ENCODE peak calls at places on chromosomes 7 and 10, in ten cellular contexts. T is amygdala; M is ureter; R is B cell; H is activated CD4-positive, alpha-beta T cell treated with anti-CD3 and anti-CD28 coated beads, Interleukin-2, amount 10 ng/mL, durations not matched to agents 7 days and 5 days; Y is Peyer's patch; K is activated T-cell treated with anti-CD3 and anti-CD28 coated beads for 1 hour; E is GM23338; X is K562; L is mesothelial cell of epicardium. O is an unnamed sample.

GRCh38 chr7:36538126-36538525 is 148.5 kb downstream of the ANLN start:
- DNase-seq in H (no peak), R (no peak), E (no peak), T (no peak), X (no peak), M (no peak), Y (no peak), L (no peak), K (no peak), O (no peak)

GRCh38 chr7:141550694-141551079 is 523 bp upstream of the AGK start:
- DNase-seq in R (peak; percentile 21), T (no peak), Y (no peak), K (no peak), M (peak; percentile 41), E (peak; percentile 28), H (no peak), X (no peak), L (peak; percentile 45), O (peak; percentile 19)

GRCh38 chr7:91620827-91621226 is 259.7 kb downstream of the MTERF1 start:
- DNase-seq in H (no peak), L (no peak), Y (no peak), E (no peak), K (no peak), T (no peak), R (no peak), M (no peak), X (no peak), O (no peak)

GRCh38 chr10:72418679-72419078 is 64.0 kb upstream of the DNAJB12 start:
- DNase-seq in Y (no peak), K (no peak), R (no peak), H (no peak), X (no peak), L (no peak), T (no peak), M (no peak), E (no peak), O (no peak)

GRCh38 chr10:92492748-92493240 is 81.1 kb downstream of the IDE start:
- DNase-seq in R (no peak), H (no peak), Y (no peak), T (no peak), X (no peak), M (no peak), K (no peak), E (no peak), L (no peak), O (no peak)

GRCh38 chr7:22945584-22945983 is 68.3 kb downstream of the HYCC1 start:
- DNase-seq in H (no peak), E (peak; percentile 27), T (no peak), R (no peak), Y (no peak), X (no peak), L (no peak), K (no peak), M (no peak), O (no peak)

GRCh38 chr7:79652619-79653018 is 199.2 kb upstream of the MAGI2 start:
- DNase-seq in K (no peak), X (no peak), H (no peak), T (no peak), L (no peak), M (no peak), E (no peak), R (no peak), Y (no peak), O (no peak)

GRCh38 chr7:130912086-130912909 is 178.3 kb upstream of the KLF14 start:
- DNase-seq in T (no peak), K (no peak), R (no peak), E (no peak), X (no peak), M (no peak), H (no peak), L (no peak), Y (no peak), O (no peak)

GRCh38 chr7:4931932-4932331 is 27.1 kb downstream of the MMD2 start:
- DNase-seq in X (peak; percentile 7), K (no peak), M (no peak), E (peak; percentile 72), Y (no peak), L (peak; percentile 40), T (peak; percentile 42), H (peak; percentile 10), R (no peak), O (peak; percentile 69)

GRCh38 chr10:43781480-43782361 is 133.0 kb upstream of the ZNF32 start:
- DNase-seq in H (peak; percentile 13), Y (no peak), X (peak; percentile 2), M (no peak), L (no peak), R (no peak), T (no peak), K (no peak), E (no peak), O (no peak)

GRCh38 chr7:4612237-4612636 is 69.9 kb upstream of the FOXK1 start:
- DNase-seq in T (no peak), M (no peak), Y (no peak), E (no peak), H (no peak), K (no peak), R (no peak), X (no peak), L (no peak), O (no peak)

GRCh38 chr7:36165059-36165458 is 12.0 kb downstream of the EEPD1 start:
- DNase-seq in X (no peak), R (no peak), M (no peak), T (no peak), K (no peak), H (no peak), E (no peak), Y (no peak), L (no peak), O (no peak)

GRCh38 chr10:89466599-89467035 is 52.2 kb downstream of the IFIT5 start:
- DNase-seq in Y (no peak), M (no peak), X (no peak), E (peak; percentile 48), K (no peak), H (no peak), R (no peak), T (no peak), L (peak; percentile 41), O (peak; percentile 50)

GRCh38 chr7:55966851-55967250 is 2.5 kb downstream of the NIPSNAP2 start:
- DNase-seq in R (no peak), M (no peak), H (no peak), T (no peak), X (no peak), E (no peak), L (no peak), Y (no peak), K (no peak), O (no peak)

GRCh38 chr7:156836443-156836842 is 56.5 kb downstream of the LMBR1 start:
- DNase-seq in H (no peak), E (no peak), R (no peak), K (no peak), M (no peak), T (no peak), Y (no peak), X (no peak), L (no peak), O (no peak)

GRCh38 chr10:132546567-132547420 is 9.2 kb downstream of the INPP5A start:
- DNase-seq in R (peak; percentile 75), M (no peak), K (no peak), Y (peak; percentile 81), L (no peak), X (no peak), E (no peak), T (no peak), H (no peak), O (peak; percentile 63)

GRCh38 chr10:35025916-35026315 is 64.2 kb downstream of the CUL2 start:
- DNase-seq in K (no peak), Y (no peak), R (no peak), T (no peak), X (no peak), M (no peak), L (no peak), E (no peak), H (no peak), O (no peak)

GRCh38 chr7:106094780-106095179 is 17.3 kb downstream of the SYPL1 start:
- DNase-seq in H (no peak), M (no peak), X (no peak), R (no peak), K (no peak), E (no peak), Y (peak; percentile 46), L (no peak), T (no peak), O (no peak)

GRCh38 chr7:32890553-32891045 is 961 bp downstream of the KBTBD2 start:
- DNase-seq in R (peak; percentile 52), M (no peak), E (peak; percentile 27), X (peak; percentile 21), Y (peak; percentile 74), K (no peak), T (no peak), H (peak; percentile 70), L (no peak), O (no peak)

GRCh38 chr7:143397710-143398530 is 10.7 kb downstream of the EPHA1 start:
- DNase-seq in M (no peak), K (no peak), L (no peak), H (no peak), R (no peak), E (no peak), T (no peak), Y (no peak), X (no peak), O (no peak)